ENCODE peak calls at places on chromosomes 3 and 15, in ten cellular contexts. L, K, N, C, J, Z, R, Y, I and F are unnamed samples.

GRCh38 chr3:135964160-135964955 is 1.2 kb upstream of the PPP2R3A start:
- DNase-seq in N (no peak), Z (peak; percentile 13), I (no peak), J (no peak), Y (peak; percentile 60), L (no peak), R (no peak), C (no peak), K (no peak), F (no peak)

GRCh38 chr15:67433495-67434099 is 87.3 kb upstream of the C15orf61 start:
- DNase-seq in I (peak; percentile 69), R (no peak), C (peak; percentile 63), N (peak; percentile 82), J (peak; percentile 37), K (peak; percentile 24), Z (peak; percentile 66), Y (peak; percentile 74), L (no peak), F (peak; percentile 57)

GRCh38 chr15:29183071-29183831 is 86.4 kb downstream of the NSMCE3 start:
- DNase-seq in R (no peak), C (no peak), Y (peak; percentile 5), I (no peak), N (no peak), J (no peak), K (no peak), L (no peak), Z (no peak), F (no peak)

GRCh38 chr3:32502089-32502943 is at the start of gene CMTM6:
- DNase-seq in L (peak; percentile 96), Z (peak; percentile 81), K (peak; percentile 61), I (peak; percentile 91), C (peak; percentile 95), Y (peak; percentile 91), N (peak; percentile 92), J (peak; percentile 90), R (peak; percentile 88), F (peak; percentile 75)

GRCh38 chr15:78224024-78224413 is 10.3 kb downstream of the ACSBG1 start:
- DNase-seq in K (no peak), R (no peak), J (no peak), C (no peak), N (no peak), L (no peak), I (no peak), Z (no peak), Y (no peak), F (no peak)

GRCh38 chr15:83698294-83698693 is 44.4 kb downstream of the ADAMTSL3 start:
- DNase-seq in N (peak; percentile 47), L (no peak), C (no peak), R (no peak), I (peak; percentile 90), J (no peak), Y (no peak), K (no peak), Z (peak; percentile 31), F (no peak)

GRCh38 chr3:25563601-25564000 is 101.1 kb downstream of the TOP2B start:
- DNase-seq in R (no peak), I (no peak), L (no peak), N (no peak), J (no peak), Y (no peak), C (no peak), K (no peak), Z (no peak), F (no peak)

GRCh38 chr3:101484805-101485620 is 28.0 kb downstream of the SENP7 start:
- DNase-seq in N (no peak), Z (no peak), Y (no peak), J (no peak), L (no peak), I (no peak), C (no peak), R (no peak), K (no peak), F (peak; percentile 22)

GRCh38 chr3:141360888-141361598 is 7.3 kb upstream of the ZBTB38 start:
- DNase-seq in K (peak; percentile 98), I (no peak), J (peak; percentile 63), Y (peak; percentile 78), L (no peak), N (peak; percentile 86), R (peak; percentile 75), Z (no peak), C (peak; percentile 70), F (peak; percentile 17)

GRCh38 chr3:8278448-8278847 is 223.2 kb upstream of the LMCD1 start:
- DNase-seq in I (no peak), N (no peak), Y (peak; percentile 39), K (no peak), J (no peak), R (no peak), C (no peak), Z (no peak), L (no peak), F (no peak)

GRCh38 chr15:100341662-100342560 is at the start of gene ADAMTS17:
- DNase-seq in C (peak; percentile 96), L (peak; percentile 94), R (peak; percentile 98), Z (peak; percentile 97), I (peak; percentile 98), J (peak; percentile 97), Y (peak; percentile 97), K (peak; percentile 77), N (peak; percentile 94), F (peak; percentile 97)

GRCh38 chr3:64343692-64344440 is 118.6 kb upstream of the PRICKLE2 start:
- DNase-seq in C (peak; percentile 50), R (no peak), K (no peak), Y (no peak), N (no peak), L (no peak), Z (no peak), J (no peak), I (no peak), F (no peak)

GRCh38 chr15:97759363-97759762 is 201.1 kb upstream of the ARRDC4 start:
- DNase-seq in R (no peak), C (no peak), J (no peak), Y (no peak), I (no peak), Z (no peak), N (no peak), L (no peak), K (no peak), F (no peak)

GRCh38 chr15:66050264-66050663 is 181.0 kb downstream of the RAB11A start:
- DNase-seq in J (no peak), Y (no peak), Z (no peak), L (no peak), I (no peak), C (no peak), K (no peak), N (no peak), R (no peak), F (no peak)

GRCh38 chr3:105145516-105145915 is 221.2 kb upstream of the ALCAM start:
- DNase-seq in N (no peak), L (no peak), Y (no peak), I (no peak), J (no peak), C (no peak), K (no peak), R (no peak), Z (no peak), F (peak; percentile 63)

GRCh38 chr3:14127516-14128161 is 2.8 kb downstream of the TMEM43 start:
- DNase-seq in R (peak; percentile 28), Y (no peak), L (no peak), K (no peak), Z (no peak), N (no peak), I (no peak), C (no peak), J (no peak), F (no peak)

GRCh38 chr3:157182879-157183278 is 22.9 kb upstream of the CCNL1 start:
- DNase-seq in I (no peak), J (no peak), N (no peak), L (no peak), R (no peak), Z (no peak), Y (no peak), K (no peak), C (no peak), F (no peak)
- TF ChIP-seq CTCF in I (no peak), J (no peak), N (no peak), L (no peak), R (no peak), Z (no peak), Y (peak; percentile 14), K (no peak), C (no peak), F (peak; percentile 29)

GRCh38 chr3:45993421-45994027 is 2.1 kb downstream of the FYCO1 start:
- DNase-seq in Y (no peak), C (no peak), N (no peak), Z (no peak), K (no peak), I (no peak), L (no peak), R (no peak), J (no peak), F (no peak)
- H3K4me3 ChIP-seq in Y (peak overlapping the region; percentile 14), C (no peak overlapping the region), N (no peak overlapping the region), Z (no peak overlapping the region), K (no peak overlapping the region), I (no peak overlapping the region), L (no peak overlapping the region), R (no peak overlapping the region), J (no peak overlapping the region), F (no peak overlapping the region)

GRCh38 chr3:45608296-45608695 is 13.7 kb downstream of the LIMD1 start:
- DNase-seq in K (no peak), C (no peak), L (no peak), Z (no peak), N (no peak), J (no peak), I (no peak), Y (no peak), R (no peak), F (no peak)
- H3K4me1 ChIP-seq in K (peaks cover 26% of the 10 kb centered on the region), C (peaks cover 21% of the 10 kb centered on the region), L (peaks cover 23% of the 10 kb centered on the region), Z (peaks cover 61% of the 10 kb centered on the region), N (peaks cover 65% of the 10 kb centered on the region), J (peaks cover 15% of the 10 kb centered on the region), I (peaks cover 67% of the 10 kb centered on the region), Y (no peaks in the 10 kb centered on the region), R (peaks cover 53% of the 10 kb centered on the region), F (no peaks in the 10 kb centered on the region)

GRCh38 chr3:51269466-51269865 is 115.6 kb upstream of the MANF start:
- DNase-seq in K (no peak), R (no peak), N (no peak), J (no peak), I (no peak), C (no peak), Z (no peak), Y (no peak), L (no peak), F (no peak)
- TF ChIP-seq CTCF in K (no peak), R (no peak), N (no peak), J (no peak), I (no peak), C (peak; percentile 26), Z (no peak), Y (peak; percentile 8), L (no peak), F (no peak)